ENCODE peak calls at places on chromosome 6, in nine cellular contexts. N, J, L, W, I, Q, U, O and F are unnamed samples.
A peak's percentile ranks its signal among the peaks of the same experiment; 100 is the strongest.

GRCh38 chr6:117976030-117976651 is 69.1 kb downstream of the SLC35F1 start:
- DNase-seq in Q (no peak), I (no peak), N (peak; percentile 81), W (no peak), L (peak; percentile 18), U (no peak), O (no peak), J (peak; percentile 20), F (peak; percentile 4)

GRCh38 chr6:12716298-12716853 is at the start of gene PHACTR1:
- DNase-seq in W (no peak), L (no peak), Q (no peak), N (no peak), U (no peak), I (no peak), O (no peak), J (no peak), F (no peak)

GRCh38 chr6:38696345-38696744 is 6.6 kb downstream of the GLO1 start:
- DNase-seq in L (no peak), J (no peak), Q (no peak), W (no peak), O (no peak), N (no peak), U (no peak), I (no peak), F (no peak)

GRCh38 chr6:117481278-117481925 is 1.1 kb upstream of the DCBLD1 start:
- DNase-seq in I (no peak), U (no peak), W (no peak), Q (peak; percentile 42), O (peak; percentile 35), N (peak; percentile 6), L (no peak), J (peak; percentile 61), F (no peak)

GRCh38 chr6:747006-747405 is 54.1 kb upstream of the EXOC2 start:
- DNase-seq in U (no peak), L (no peak), W (no peak), Q (no peak), N (no peak), O (no peak), J (no peak), I (no peak), F (no peak)

GRCh38 chr6:109783245-109783990 is 92.3 kb downstream of the FIG4 start:
- DNase-seq in U (no peak), L (no peak), O (no peak), W (no peak), I (no peak), N (peak; percentile 51), J (no peak), Q (no peak), F (no peak)

GRCh38 chr6:12751694-12752304 is 35.2 kb downstream of the PHACTR1 start:
- DNase-seq in N (peak; percentile 87), J (peak; percentile 27), U (no peak), O (peak; percentile 10), L (peak; percentile 60), Q (peak; percentile 48), W (peak; percentile 72), I (no peak), F (no peak)

GRCh38 chr6:3612341-3613041 is 139.0 kb downstream of the PXDC1 start:
- DNase-seq in L (peak; percentile 84), J (no peak), N (no peak), U (peak; percentile 90), I (peak; percentile 57), Q (no peak), O (no peak), W (no peak), F (no peak)

GRCh38 chr6:15391500-15391899 is 145.6 kb downstream of the JARID2 start:
- DNase-seq in J (no peak), O (no peak), N (no peak), Q (no peak), W (no peak), L (no peak), I (no peak), U (no peak), F (no peak)

GRCh38 chr6:35402136-35402855 is 49.8 kb upstream of the FANCE start:
- DNase-seq in I (no peak), W (no peak), U (no peak), Q (no peak), L (no peak), O (no peak), J (peak; percentile 30), N (no peak), F (peak; percentile 95)

GRCh38 chr6:123316733-123317323 is 319.9 kb downstream of the TRDN start:
- DNase-seq in U (no peak), N (peak; percentile 43), L (no peak), J (no peak), W (no peak), Q (no peak), I (no peak), O (no peak), F (no peak)

GRCh38 chr6:13392462-13392861 is 64.1 kb upstream of the TBC1D7 start:
- DNase-seq in Q (no peak), W (no peak), I (no peak), L (no peak), O (no peak), N (no peak), J (no peak), U (no peak), F (no peak)

GRCh38 chr6:149628865-149629544 is 19.5 kb downstream of the KATNA1 start:
- DNase-seq in J (no peak), O (no peak), L (no peak), W (no peak), Q (no peak), N (no peak), I (no peak), U (no peak), F (no peak)

GRCh38 chr6:99282479-99283062 is 66.9 kb downstream of the FAXC start:
- DNase-seq in O (no peak), W (no peak), L (no peak), Q (no peak), J (no peak), N (peak; percentile 27), U (no peak), I (no peak), F (no peak)

GRCh38 chr6:138188278-138188923 is 26.7 kb downstream of the ARFGEF3 start:
- DNase-seq in N (peak; percentile 74), Q (no peak), I (no peak), O (no peak), J (peak; percentile 42), W (no peak), U (no peak), L (no peak), F (no peak)

GRCh38 chr6:18136260-18136659 is 13.8 kb upstream of the NHLRC1 start:
- DNase-seq in L (no peak), O (no peak), N (no peak), U (no peak), Q (no peak), W (no peak), J (no peak), I (no peak), F (no peak)

GRCh38 chr6:18139935-18140621 is 14.8 kb downstream of the TPMT start:
- DNase-seq in U (no peak), O (no peak), J (peak; percentile 66), I (no peak), Q (no peak), L (no peak), N (no peak), W (no peak), F (no peak)

GRCh38 chr6:18141805-18142590 is 12.9 kb downstream of the TPMT start:
- DNase-seq in O (no peak), L (no peak), Q (no peak), I (no peak), J (peak; percentile 40), N (no peak), U (no peak), W (no peak), F (no peak)

GRCh38 chr6:18142591-18142861 is 12.4 kb downstream of the TPMT start:
- DNase-seq in J (no peak), U (no peak), Q (no peak), N (no peak), O (no peak), L (no peak), W (no peak), I (no peak), F (no peak)

DNA sequence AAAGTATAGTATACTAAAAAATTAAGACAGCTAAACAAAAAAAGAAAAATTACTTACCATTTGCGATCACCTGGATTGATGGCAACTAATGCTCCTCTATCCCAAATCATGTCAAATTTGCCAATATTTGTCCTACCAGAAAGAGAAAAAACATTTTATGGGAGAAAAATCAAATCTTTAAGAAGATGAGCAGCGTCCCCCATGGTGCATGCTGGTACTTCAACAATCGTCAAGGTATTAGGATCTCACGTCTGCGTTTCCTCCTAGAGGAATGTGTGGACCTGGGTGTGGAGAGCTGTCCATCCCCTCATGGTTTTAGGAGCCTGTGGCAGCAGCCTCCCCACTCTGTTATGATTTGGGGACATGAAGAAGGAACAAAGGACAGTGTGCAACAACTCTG is 16.0 kb downstream of the TPMT start:
- DNase-seq in W (no peak), J (no peak), N (no peak), I (no peak), L (no peak), Q (no peak), U (no peak), O (no peak), F (no peak)
- TF ChIP-seq CTCF in W (no peak), J (no peak), N (no peak), I (no peak), L (no peak), Q (no peak), U (no peak), O (no peak), F (no peak)

GRCh38 chr6:159730277-159730676 is 3.0 kb downstream of the WTAP start:
- DNase-seq in O (no peak), U (no peak), L (no peak), J (no peak), I (no peak), W (no peak), Q (no peak), N (no peak), F (no peak)
- H3K4me3 ChIP-seq in O (no peak overlapping the region), U (no peak overlapping the region), L (no peak overlapping the region), J (no peak overlapping the region), I (no peak overlapping the region), W (peak overlapping the region; percentile 65), Q (no peak overlapping the region), N (no peak overlapping the region), F (no peak overlapping the region)

DNA sequence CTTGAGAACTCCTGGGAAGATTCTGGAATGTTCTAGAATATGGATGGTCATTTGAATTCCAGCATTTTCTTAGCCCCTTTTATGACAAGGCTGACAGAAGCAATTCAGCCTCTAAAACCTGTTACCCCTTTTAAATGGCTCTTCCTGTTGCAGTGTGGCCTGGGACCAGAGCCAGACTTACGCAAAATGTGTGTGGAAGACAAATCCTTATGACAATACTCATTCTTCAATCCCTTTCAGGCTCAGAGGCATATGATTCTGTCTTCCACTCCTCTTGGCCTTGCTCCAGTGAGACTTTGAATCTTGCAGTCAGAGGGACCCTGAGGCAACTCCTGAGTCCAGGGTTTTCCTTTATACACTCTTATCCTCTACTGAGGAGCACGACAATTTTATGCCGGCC is 287.0 kb downstream of the CLIC5 start:
- DNase-seq in U (no peak), W (no peak), J (no peak), I (no peak), Q (no peak), L (no peak), O (no peak), N (no peak), F (no peak)
- TF ChIP-seq CTCF in U (no peak), W (no peak), J (no peak), I (no peak), Q (no peak), L (no peak), O (no peak), N (no peak), F (no peak)

DNA sequence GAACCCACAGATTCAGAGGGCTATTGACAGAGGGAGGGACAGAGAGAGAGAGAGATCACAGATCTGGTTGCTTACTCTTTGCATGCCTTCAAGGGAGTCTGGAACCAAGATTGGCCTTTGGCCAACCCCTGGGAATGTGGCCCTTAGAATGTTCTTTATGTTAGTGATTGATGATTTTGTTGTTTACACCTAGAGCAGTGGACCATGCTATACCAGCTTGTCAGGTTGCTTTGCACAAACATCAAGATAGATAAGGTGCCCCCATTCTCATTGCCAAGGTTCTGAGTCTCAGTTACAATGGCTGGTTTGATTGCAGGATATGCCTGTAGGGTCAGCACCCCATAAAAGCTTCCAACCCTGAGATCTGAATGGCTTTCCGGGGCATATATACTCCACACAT is 53.5 kb upstream of the SLC2A12 start:
- DNase-seq in W (no peak), L (no peak), U (no peak), Q (no peak), O (no peak), J (no peak), I (no peak), N (no peak), F (no peak)
- H3K4me3 ChIP-seq in W (no peak overlapping the region), L (no peak overlapping the region), U (no peak overlapping the region), Q (no peak overlapping the region), O (no peak overlapping the region), J (no peak overlapping the region), I (no peak overlapping the region), N (no peak overlapping the region), F (no peak overlapping the region)